ENCODE peak calls at places on chromosomes 1 and 21, in five cellular contexts. One of them, this sample, is unnamed.

GRCh38 chr1:54137532-54138061 is 15.2 kb downstream of the CDCP2 start:
- DNase-seq in mesenchymal stem cell: peak; percentile 72
- DNase-seq in MM.1S: no peak
- DNase-seq in keratinocyte: no peak
- DNase-seq in IMR-90: peak; percentile 50
- DNase-seq in this sample: peak; percentile 43

GRCh38 chr1:205774277-205775014 is 836 bp downstream of the RAB29 start:
- DNase-seq in mesenchymal stem cell: peak; percentile 42
- DNase-seq in MM.1S: no peak
- DNase-seq in keratinocyte: no peak
- DNase-seq in IMR-90: no peak
- DNase-seq in this sample: peak; percentile 48

GRCh38 chr1:228150021-228150457 is 309 bp downstream of the GJC2 start:
- DNase-seq in mesenchymal stem cell: no peak
- DNase-seq in MM.1S: no peak
- DNase-seq in keratinocyte: no peak
- DNase-seq in IMR-90: no peak
- DNase-seq in this sample: no peak

GRCh38 chr1:27349784-27350672 is 8.2 kb downstream of the SYTL1 start:
- DNase-seq in mesenchymal stem cell: peak; percentile 68
- DNase-seq in MM.1S: peak; percentile 18
- DNase-seq in keratinocyte: no peak
- DNase-seq in IMR-90: peak; percentile 60
- DNase-seq in this sample: peak; percentile 77

GRCh38 chr1:26218906-26219494 is 15.0 kb upstream of the CEP85 start:
- DNase-seq in mesenchymal stem cell: no peak
- DNase-seq in MM.1S: no peak
- DNase-seq in keratinocyte: no peak
- DNase-seq in IMR-90: no peak
- DNase-seq in this sample: no peak

GRCh38 chr1:86778510-86779218 is 74.3 kb downstream of the SH3GLB1 start:
- DNase-seq in mesenchymal stem cell: no peak
- DNase-seq in MM.1S: no peak
- DNase-seq in keratinocyte: no peak
- DNase-seq in IMR-90: peak; percentile 86
- DNase-seq in this sample: no peak

GRCh38 chr1:180974236-180974635 is 48.4 kb downstream of the STX6 start:
- DNase-seq in mesenchymal stem cell: no peak
- DNase-seq in MM.1S: no peak
- DNase-seq in keratinocyte: no peak
- DNase-seq in IMR-90: no peak
- DNase-seq in this sample: no peak

GRCh38 chr1:93604411-93604810 is 77.2 kb downstream of the BCAR3 start:
- DNase-seq in mesenchymal stem cell: no peak
- DNase-seq in MM.1S: no peak
- DNase-seq in keratinocyte: no peak
- DNase-seq in IMR-90: no peak
- DNase-seq in this sample: no peak

GRCh38 chr1:230073371-230074035 is 6.5 kb downstream of the GALNT2 start:
- DNase-seq in mesenchymal stem cell: peak; percentile 89
- DNase-seq in MM.1S: no peak
- DNase-seq in keratinocyte: no peak
- DNase-seq in IMR-90: peak; percentile 91
- DNase-seq in this sample: peak; percentile 77

GRCh38 chr1:18414321-18414720 is 66.4 kb upstream of the KLHDC7A start:
- DNase-seq in mesenchymal stem cell: no peak
- DNase-seq in MM.1S: no peak
- DNase-seq in keratinocyte: no peak
- DNase-seq in IMR-90: no peak
- DNase-seq in this sample: no peak

GRCh38 chr1:226443439-226443838 is 35.5 kb upstream of the PARP1 start:
- DNase-seq in mesenchymal stem cell: peak; percentile 12
- DNase-seq in MM.1S: no peak
- DNase-seq in keratinocyte: peak; percentile 17
- DNase-seq in IMR-90: peak; percentile 52
- DNase-seq in this sample: no peak

GRCh38 chr1:90835172-90835660 is 118.1 kb upstream of the BARHL2 start:
- DNase-seq in mesenchymal stem cell: peak; percentile 20
- DNase-seq in MM.1S: no peak
- DNase-seq in keratinocyte: no peak
- DNase-seq in IMR-90: no peak
- DNase-seq in this sample: no peak

GRCh38 chr1:5312299-5312686 is 657.9 kb downstream of the AJAP1 start:
- DNase-seq in mesenchymal stem cell: no peak
- DNase-seq in MM.1S: no peak
- DNase-seq in keratinocyte: no peak
- DNase-seq in IMR-90: no peak
- DNase-seq in this sample: no peak

GRCh38 chr1:121516279-121516967 is 331.6 kb downstream of the SRGAP2C start:
- DNase-seq in mesenchymal stem cell: no peak
- DNase-seq in MM.1S: peak; percentile 53
- DNase-seq in keratinocyte: no peak
- DNase-seq in IMR-90: no peak
- DNase-seq in this sample: no peak

GRCh38 chr1:33311706-33312412 is 9.0 kb downstream of the A3GALT2 start:
- DNase-seq in mesenchymal stem cell: no peak
- DNase-seq in MM.1S: no peak
- DNase-seq in keratinocyte: no peak
- DNase-seq in IMR-90: no peak
- DNase-seq in this sample: no peak

GRCh38 chr1:211925016-211925415 is 94.5 kb upstream of the LPGAT1 start:
- DNase-seq in mesenchymal stem cell: no peak
- DNase-seq in MM.1S: peak; percentile 91
- DNase-seq in keratinocyte: peak; percentile 60
- DNase-seq in IMR-90: no peak
- DNase-seq in this sample: no peak

GRCh38 chr1:147246910-147247655 is 4.6 kb downstream of the CHD1L start:
- DNase-seq in mesenchymal stem cell: no peak
- DNase-seq in MM.1S: peak; percentile 28
- DNase-seq in keratinocyte: no peak
- DNase-seq in IMR-90: no peak
- DNase-seq in this sample: no peak

GRCh38 chr1:60483471-60483870 is 409.9 kb upstream of the C1orf87 start:
- DNase-seq in mesenchymal stem cell: no peak
- DNase-seq in MM.1S: no peak
- DNase-seq in keratinocyte: no peak
- DNase-seq in IMR-90: no peak
- DNase-seq in this sample: no peak

GRCh38 chr1:16143566-16144324 is 12.1 kb downstream of the EPHA2 start:
- DNase-seq in mesenchymal stem cell: no peak
- DNase-seq in MM.1S: no peak
- DNase-seq in keratinocyte: no peak
- DNase-seq in IMR-90: no peak
- DNase-seq in this sample: no peak

GRCh38 chr1:201608635-201609395 is 69.9 kb downstream of the NAV1 start:
- DNase-seq in mesenchymal stem cell: no peak
- DNase-seq in MM.1S: no peak
- DNase-seq in keratinocyte: no peak
- DNase-seq in IMR-90: peak; percentile 29
- DNase-seq in this sample: no peak

GRCh38 chr1:209697082-209697481 is 7.6 kb upstream of the HSD11B1 start:
- DNase-seq in mesenchymal stem cell: no peak
- DNase-seq in MM.1S: no peak
- DNase-seq in keratinocyte: no peak
- DNase-seq in IMR-90: no peak
- DNase-seq in this sample: no peak

GRCh38 chr1:205506409-205507196 is 2.1 kb downstream of the CDK18 start:
- DNase-seq in mesenchymal stem cell: no peak
- DNase-seq in MM.1S: no peak
- DNase-seq in keratinocyte: no peak
- DNase-seq in IMR-90: no peak
- DNase-seq in this sample: no peak

GRCh38 chr1:151693057-151693651 is 23.4 kb downstream of the CELF3 start:
- DNase-seq in mesenchymal stem cell: peak; percentile 55
- DNase-seq in MM.1S: no peak
- DNase-seq in keratinocyte: no peak
- DNase-seq in IMR-90: peak; percentile 47
- DNase-seq in this sample: peak; percentile 51

GRCh38 chr1:223077434-223077833 is 65.6 kb downstream of the TLR5 start:
- DNase-seq in mesenchymal stem cell: no peak
- DNase-seq in MM.1S: no peak
- DNase-seq in keratinocyte: no peak
- DNase-seq in IMR-90: no peak
- DNase-seq in this sample: no peak

GRCh38 chr1:223076382-223076781 is 66.7 kb downstream of the TLR5 start:
- DNase-seq in mesenchymal stem cell: no peak
- DNase-seq in MM.1S: no peak
- DNase-seq in keratinocyte: no peak
- DNase-seq in IMR-90: no peak
- DNase-seq in this sample: no peak

GRCh38 chr1:223075834-223076233 is 67.2 kb downstream of the TLR5 start:
- DNase-seq in mesenchymal stem cell: no peak
- DNase-seq in MM.1S: no peak
- DNase-seq in keratinocyte: no peak
- DNase-seq in IMR-90: no peak
- DNase-seq in this sample: no peak

GRCh38 chr1:223074901-223075300 is 68.1 kb downstream of the TLR5 start:
- DNase-seq in mesenchymal stem cell: no peak
- DNase-seq in MM.1S: no peak
- DNase-seq in keratinocyte: no peak
- DNase-seq in IMR-90: no peak
- DNase-seq in this sample: no peak

DNA sequence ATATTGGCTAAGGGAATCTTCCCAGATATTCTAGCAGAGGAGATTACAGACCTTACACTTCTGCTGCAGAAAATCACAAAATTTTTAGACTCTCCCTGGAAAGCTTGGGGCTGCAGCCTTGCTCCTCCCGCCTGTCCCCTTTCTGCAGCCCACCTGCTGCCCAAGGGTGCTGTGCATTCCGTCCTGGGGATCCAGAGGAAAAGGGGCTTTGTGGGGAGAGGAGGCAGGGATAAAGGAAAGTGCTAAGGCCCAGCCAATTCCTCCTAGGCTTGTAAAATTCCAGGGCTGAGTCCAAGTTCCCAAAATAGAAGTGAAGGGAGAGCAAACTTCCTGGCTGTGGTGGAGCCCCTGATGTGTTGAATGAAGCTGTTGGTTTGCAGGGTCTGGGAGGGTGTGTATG is 68.6 kb downstream of the TLR5 start:
- DNase-seq in mesenchymal stem cell: no peak
- DNase-seq in MM.1S: no peak
- DNase-seq in keratinocyte: no peak
- DNase-seq in IMR-90: no peak
- DNase-seq in this sample: no peak
- H3K9ac ChIP-seq in mesenchymal stem cell: no peak overlapping the region
- H3K9ac ChIP-seq in MM.1S: no peak overlapping the region
- H3K9ac ChIP-seq in keratinocyte: no peak overlapping the region
- H3K9ac ChIP-seq in IMR-90: no peak overlapping the region
- H3K9ac ChIP-seq in this sample: no peak overlapping the region

DNA sequence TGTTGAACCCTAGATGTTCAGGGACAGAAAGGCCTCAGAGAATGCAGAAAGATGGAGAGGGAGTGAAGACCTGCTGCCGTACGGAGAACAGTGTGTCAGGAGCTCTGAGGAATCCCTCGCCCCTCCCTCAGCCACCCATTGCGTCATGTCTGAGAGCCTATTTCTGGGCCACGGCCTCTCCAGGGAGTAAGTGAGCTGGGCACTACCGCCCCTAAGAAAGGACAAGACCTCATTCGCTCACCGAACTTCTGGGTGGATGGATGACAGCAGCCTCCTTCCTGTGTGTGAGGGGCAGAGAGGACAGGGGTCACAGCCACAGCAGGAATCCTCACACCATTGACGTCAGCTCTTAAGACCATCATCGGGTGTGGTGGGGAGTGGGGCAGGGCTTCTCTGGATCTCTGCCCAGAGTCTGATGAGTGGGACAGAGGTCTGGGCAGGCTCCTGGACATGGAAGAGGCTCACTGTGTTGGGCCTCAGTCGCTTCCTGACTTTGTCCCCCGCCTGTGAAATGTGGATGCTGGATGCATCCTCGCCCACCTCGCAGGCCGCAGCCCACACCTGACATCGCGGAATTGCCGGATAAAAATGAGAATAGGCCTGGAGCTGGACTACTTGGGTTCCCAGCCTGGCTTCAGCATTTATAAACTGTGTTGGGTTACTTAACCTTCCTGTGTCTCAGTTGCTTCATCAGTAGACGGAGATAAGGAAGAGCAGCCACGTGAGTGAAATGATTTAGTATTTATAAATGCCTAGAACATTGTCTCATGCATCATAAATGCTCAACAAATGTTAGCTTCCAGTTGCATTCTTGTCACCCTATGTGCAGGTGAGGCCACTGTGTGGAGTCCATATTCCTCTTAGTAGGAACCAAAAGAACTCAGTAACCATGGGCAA is 238.6 kb downstream of the TRABD2B start:
- DNase-seq in mesenchymal stem cell: peak; percentile 17
- DNase-seq in MM.1S: no peak
- DNase-seq in keratinocyte: no peak
- DNase-seq in IMR-90: no peak
- DNase-seq in this sample: no peak
- H3K4me3 ChIP-seq in mesenchymal stem cell: no peak overlapping the region
- H3K4me3 ChIP-seq in MM.1S: no peak overlapping the region
- H3K4me3 ChIP-seq in keratinocyte: no peak overlapping the region
- H3K4me3 ChIP-seq in IMR-90: no peak overlapping the region
- H3K4me3 ChIP-seq in this sample: no peak overlapping the region

GRCh38 chr1:110879758-110880606 is 7.0 kb downstream of the CD53 start:
- DNase-seq in mesenchymal stem cell: no peak
- DNase-seq in MM.1S: no peak
- DNase-seq in keratinocyte: no peak
- DNase-seq in IMR-90: no peak
- DNase-seq in this sample: no peak
- H3K4me1 ChIP-seq in mesenchymal stem cell: no peaks in the 10 kb centered on the region
- H3K4me1 ChIP-seq in MM.1S: peaks cover 5% of the 10 kb centered on the region
- H3K4me1 ChIP-seq in keratinocyte: no peaks in the 10 kb centered on the region
- H3K4me1 ChIP-seq in IMR-90: no peaks in the 10 kb centered on the region
- H3K4me1 ChIP-seq in this sample: peaks cover under 1% of the 10 kb centered on the region

GRCh38 chr1:29128739-29129138 is 5.0 kb upstream of the TMEM200B start:
- DNase-seq in mesenchymal stem cell: no peak
- DNase-seq in MM.1S: peak; percentile 13
- DNase-seq in keratinocyte: no peak
- DNase-seq in IMR-90: no peak
- DNase-seq in this sample: no peak

GRCh38 chr1:29129916-29130315 is 6.2 kb upstream of the TMEM200B start:
- DNase-seq in mesenchymal stem cell: no peak
- DNase-seq in MM.1S: no peak
- DNase-seq in keratinocyte: no peak
- DNase-seq in IMR-90: no peak
- DNase-seq in this sample: no peak

GRCh38 chr1:29136463-29136915 is 12.8 kb upstream of the TMEM200B start:
- DNase-seq in mesenchymal stem cell: no peak
- DNase-seq in MM.1S: no peak
- DNase-seq in keratinocyte: no peak
- DNase-seq in IMR-90: peak; percentile 58
- DNase-seq in this sample: peak; percentile 42

GRCh38 chr1:29133861-29134694 is 10.4 kb upstream of the TMEM200B start:
- DNase-seq in mesenchymal stem cell: no peak
- DNase-seq in MM.1S: no peak
- DNase-seq in keratinocyte: no peak
- DNase-seq in IMR-90: no peak
- DNase-seq in this sample: no peak

GRCh38 chr1:29134695-29135028 is 11.0 kb upstream of the TMEM200B start:
- DNase-seq in mesenchymal stem cell: no peak
- DNase-seq in MM.1S: no peak
- DNase-seq in keratinocyte: no peak
- DNase-seq in IMR-90: no peak
- DNase-seq in this sample: no peak
- H3K9ac ChIP-seq in mesenchymal stem cell: peak overlapping the region; percentile 15
- H3K9ac ChIP-seq in MM.1S: no peak overlapping the region
- H3K9ac ChIP-seq in keratinocyte: no peak overlapping the region
- H3K9ac ChIP-seq in IMR-90: no peak overlapping the region
- H3K9ac ChIP-seq in this sample: no peak overlapping the region

GRCh38 chr21:25563399-25564116 is 43.7 kb downstream of the MRPL39 start:
- DNase-seq in mesenchymal stem cell: peak; percentile 16
- DNase-seq in MM.1S: no peak
- DNase-seq in keratinocyte: no peak
- DNase-seq in IMR-90: no peak
- DNase-seq in this sample: no peak
- H3K4me3 ChIP-seq in mesenchymal stem cell: no peak overlapping the region
- H3K4me3 ChIP-seq in MM.1S: no peak overlapping the region
- H3K4me3 ChIP-seq in keratinocyte: no peak overlapping the region
- H3K4me3 ChIP-seq in IMR-90: peak overlapping the region; percentile 30
- H3K4me3 ChIP-seq in this sample: no peak overlapping the region